ENCODE peak calls at places on chromosome 15, in seven cellular contexts. One of them, this sample, is unnamed.

GRCh38 chr15:88484781-88485246 is 17.3 kb downstream of the MRPS11 start:
- DNase-seq in putamen: no peak
- DNase-seq in mucosa of gallbladder: no peak
- DNase-seq in kidney epithelial cell: no peak
- DNase-seq in NCI-H446: no peak
- DNase-seq in Kasumi-1: no peak
- DNase-seq in RWPE1: no peak
- DNase-seq in this sample: peak

GRCh38 chr15:62638220-62638619 is 404.3 kb upstream of the TPM1 start:
- DNase-seq in putamen: no peak
- DNase-seq in mucosa of gallbladder: no peak
- DNase-seq in kidney epithelial cell: no peak
- DNase-seq in NCI-H446: no peak
- DNase-seq in Kasumi-1: no peak
- DNase-seq in RWPE1: no peak
- DNase-seq in this sample: no peak

GRCh38 chr15:68384451-68385239 is 47.3 kb downstream of the ITGA11 start:
- DNase-seq in putamen: no peak
- DNase-seq in mucosa of gallbladder: peak
- DNase-seq in kidney epithelial cell: peak
- DNase-seq in NCI-H446: no peak
- DNase-seq in Kasumi-1: no peak
- DNase-seq in RWPE1: peak
- DNase-seq in this sample: peak

GRCh38 chr15:31442203-31443090 is 115.8 kb downstream of the KLF13 start:
- DNase-seq in putamen: no peak
- DNase-seq in mucosa of gallbladder: no peak
- DNase-seq in kidney epithelial cell: peak
- DNase-seq in NCI-H446: no peak
- DNase-seq in Kasumi-1: no peak
- DNase-seq in RWPE1: peak
- DNase-seq in this sample: peak

GRCh38 chr15:59200560-59200959 is 6.1 kb upstream of the LDHAL6B start:
- DNase-seq in putamen: no peak
- DNase-seq in mucosa of gallbladder: no peak
- DNase-seq in kidney epithelial cell: no peak
- DNase-seq in NCI-H446: no peak
- DNase-seq in Kasumi-1: no peak
- DNase-seq in RWPE1: peak
- DNase-seq in this sample: no peak

GRCh38 chr15:101108791-101109190 is 143.1 kb downstream of the CHSY1 start:
- DNase-seq in putamen: no peak
- DNase-seq in mucosa of gallbladder: no peak
- DNase-seq in kidney epithelial cell: no peak
- DNase-seq in NCI-H446: no peak
- DNase-seq in Kasumi-1: no peak
- DNase-seq in RWPE1: no peak
- DNase-seq in this sample: no peak

GRCh38 chr15:60343221-60343970 is 54.4 kb downstream of the ANXA2 start:
- DNase-seq in putamen: no peak
- DNase-seq in mucosa of gallbladder: no peak
- DNase-seq in kidney epithelial cell: no peak
- DNase-seq in NCI-H446: no peak
- DNase-seq in Kasumi-1: no peak
- DNase-seq in RWPE1: no peak
- DNase-seq in this sample: peak

GRCh38 chr15:67836955-67837354 is 2.9 kb downstream of the RNU6-1 start:
- DNase-seq in putamen: no peak
- DNase-seq in mucosa of gallbladder: no peak
- DNase-seq in kidney epithelial cell: no peak
- DNase-seq in NCI-H446: no peak
- DNase-seq in Kasumi-1: no peak
- DNase-seq in RWPE1: no peak
- DNase-seq in this sample: no peak

GRCh38 chr15:78206326-78207109 is 27.8 kb downstream of the ACSBG1 start:
- DNase-seq in putamen: no peak
- DNase-seq in mucosa of gallbladder: peak
- DNase-seq in kidney epithelial cell: no peak
- DNase-seq in NCI-H446: no peak
- DNase-seq in Kasumi-1: no peak
- DNase-seq in RWPE1: no peak
- DNase-seq in this sample: no peak

GRCh38 chr15:37586976-37587375 is 347.5 kb upstream of the TMCO5A start:
- DNase-seq in putamen: no peak
- DNase-seq in mucosa of gallbladder: no peak
- DNase-seq in kidney epithelial cell: no peak
- DNase-seq in NCI-H446: no peak
- DNase-seq in Kasumi-1: no peak
- DNase-seq in RWPE1: no peak
- DNase-seq in this sample: no peak

GRCh38 chr15:32974691-32975090 is 219.8 kb downstream of the FMN1 start:
- DNase-seq in putamen: no peak
- DNase-seq in mucosa of gallbladder: no peak
- DNase-seq in kidney epithelial cell: no peak
- DNase-seq in NCI-H446: no peak
- DNase-seq in Kasumi-1: no peak
- DNase-seq in RWPE1: no peak
- DNase-seq in this sample: peak

GRCh38 chr15:68558318-68559305 is 20.2 kb upstream of the CORO2B start:
- DNase-seq in putamen: no peak
- DNase-seq in mucosa of gallbladder: no peak
- DNase-seq in kidney epithelial cell: peak
- DNase-seq in NCI-H446: no peak
- DNase-seq in Kasumi-1: no peak
- DNase-seq in RWPE1: no peak
- DNase-seq in this sample: no peak

GRCh38 chr15:33912326-33912725 is 56.0 kb upstream of the CHRM5 start:
- DNase-seq in putamen: no peak
- DNase-seq in mucosa of gallbladder: no peak
- DNase-seq in kidney epithelial cell: no peak
- DNase-seq in NCI-H446: no peak
- DNase-seq in Kasumi-1: no peak
- DNase-seq in RWPE1: no peak
- DNase-seq in this sample: no peak

GRCh38 chr15:62953496-62953895 is 89.1 kb upstream of the TPM1 start:
- DNase-seq in putamen: no peak
- DNase-seq in mucosa of gallbladder: no peak
- DNase-seq in kidney epithelial cell: no peak
- DNase-seq in NCI-H446: no peak
- DNase-seq in Kasumi-1: no peak
- DNase-seq in RWPE1: no peak
- DNase-seq in this sample: no peak

GRCh38 chr15:44033894-44034293 is 161.2 kb downstream of the FRMD5 start:
- DNase-seq in putamen: peak
- DNase-seq in mucosa of gallbladder: no peak
- DNase-seq in kidney epithelial cell: peak
- DNase-seq in NCI-H446: peak
- DNase-seq in Kasumi-1: no peak
- DNase-seq in RWPE1: peak
- DNase-seq in this sample: peak

GRCh38 chr15:92306662-92307061 is 87.0 kb upstream of the ST8SIA2 start:
- DNase-seq in putamen: no peak
- DNase-seq in mucosa of gallbladder: no peak
- DNase-seq in kidney epithelial cell: no peak
- DNase-seq in NCI-H446: no peak
- DNase-seq in Kasumi-1: no peak
- DNase-seq in RWPE1: no peak
- DNase-seq in this sample: no peak

GRCh38 chr15:59622289-59622688 is 10.7 kb downstream of the GCNT3 start:
- DNase-seq in putamen: no peak
- DNase-seq in mucosa of gallbladder: peak
- DNase-seq in kidney epithelial cell: no peak
- DNase-seq in NCI-H446: no peak
- DNase-seq in Kasumi-1: peak
- DNase-seq in RWPE1: peak
- DNase-seq in this sample: peak